ENCODE peak calls at places on chromosomes 12 and 14, in nine cellular contexts. B is NCI-H2081, G is RCC 7860, M is neural crest cell, J is HEK293T, E is activated gamma-delta T cell treated with Interleukin-2 at 50 U/mL for 16 hours, D is HTR-8/SVneo, P is H7, Y is T-helper 9 cell. L is an unnamed sample.
A peak's percentile ranks its signal among the peaks of the same experiment; 100 is the strongest.

GRCh38 chr12:3142386-3142785 is 65.2 kb downstream of the TSPAN9 start:
- DNase-seq in B (no peak), G (no peak), M (no peak), J (no peak), E (no peak), D (no peak), P (no peak), Y (no peak), L (no peak)

GRCh38 chr12:63862187-63863107 is 17.9 kb downstream of the SRGAP1 start:
- DNase-seq in B (no peak), G (peak; percentile 89), M (no peak), J (no peak), E (no peak), D (peak; percentile 41), P (no peak), Y (no peak), L (no peak)

GRCh38 chr14:68211886-68212285 is 392.3 kb downstream of the RAD51B start:
- DNase-seq in B (no peak), G (no peak), M (no peak), J (no peak), E (no peak), D (no peak), P (no peak), Y (no peak), L (no peak)

GRCh38 chr12:109763201-109763841 is 49.7 kb downstream of the FAM222A start:
- DNase-seq in B (no peak), G (peak; percentile 54), M (no peak), J (no peak), E (no peak), D (no peak), P (no peak), Y (no peak), L (no peak)

GRCh38 chr12:52022841-52023181 is 16.1 kb downstream of the TAMALIN start:
- DNase-seq in B (no peak), G (no peak), M (no peak), J (no peak), E (no peak), D (no peak), P (peak; percentile 85), Y (no peak), L (no peak)

GRCh38 chr14:61898568-61898967 is 136.3 kb downstream of the SNAPC1 start:
- DNase-seq in B (no peak), G (no peak), M (no peak), J (no peak), E (no peak), D (no peak), P (no peak), Y (no peak), L (no peak)

GRCh38 chr12:87274594-87275245 is 754.5 kb downstream of the C12orf50 start:
- DNase-seq in B (peak; percentile 6), G (no peak), M (no peak), J (peak; percentile 32), E (no peak), D (no peak), P (peak; percentile 5), Y (no peak), L (no peak)

GRCh38 chr14:81164167-81164774 is 56.5 kb downstream of the GTF2A1 start:
- DNase-seq in B (peak; percentile 65), G (peak; percentile 88), M (peak; percentile 38), J (peak; percentile 68), E (peak; percentile 14), D (peak; percentile 63), P (peak; percentile 64), Y (peak; percentile 3), L (peak; percentile 49)

GRCh38 chr14:99730876-99731351 is 46.8 kb downstream of the CYP46A1 start:
- DNase-seq in B (no peak), G (no peak), M (no peak), J (no peak), E (no peak), D (no peak), P (no peak), Y (no peak), L (no peak)

GRCh38 chr14:99753225-99754140 is 39.7 kb upstream of the EML1 start:
- DNase-seq in B (no peak), G (no peak), M (no peak), J (no peak), E (no peak), D (no peak), P (peak; percentile 87), Y (no peak), L (no peak)

GRCh38 chr12:76666272-76666845 is 97.6 kb upstream of the ZDHHC17 start:
- DNase-seq in B (peak; percentile 69), G (no peak), M (no peak), J (no peak), E (no peak), D (no peak), P (no peak), Y (no peak), L (peak; percentile 35)

GRCh38 chr14:92105845-92106094 is 612 bp downstream of the ATXN3 start:
- DNase-seq in B (peak; percentile 39), G (no peak), M (peak; percentile 9), J (no peak), E (no peak), D (no peak), P (no peak), Y (peak; percentile 6), L (no peak)

GRCh38 chr12:69583203-69583602 is 2.1 kb upstream of the CCT2 start:
- DNase-seq in B (no peak), G (no peak), M (no peak), J (peak; percentile 25), E (no peak), D (no peak), P (peak; percentile 64), Y (no peak), L (no peak)

GRCh38 chr12:92987362-92987761 is 58.3 kb upstream of the EEA1 start:
- DNase-seq in B (peak; percentile 72), G (peak; percentile 38), M (peak; percentile 6), J (peak; percentile 46), E (peak; percentile 5), D (peak; percentile 37), P (peak; percentile 29), Y (no peak), L (peak; percentile 30)

GRCh38 chr12:13942826-13943225 is 38.6 kb downstream of the GRIN2B start:
- DNase-seq in B (no peak), G (no peak), M (no peak), J (no peak), E (no peak), D (no peak), P (no peak), Y (no peak), L (no peak)

GRCh38 chr14:92154283-92154942 is 32.6 kb downstream of the CPSF2 start:
- DNase-seq in B (peak; percentile 52), G (no peak), M (no peak), J (no peak), E (no peak), D (no peak), P (no peak), Y (no peak), L (no peak)

GRCh38 chr14:50773632-50774541 is 57.1 kb downstream of the NIN start:
- DNase-seq in B (peak; percentile 60), G (no peak), M (peak; percentile 48), J (peak; percentile 71), E (no peak), D (peak; percentile 64), P (peak; percentile 87), Y (peak; percentile 7), L (peak; percentile 37)

GRCh38 chr12:230925-231671 is 17.1 kb upstream of the SLC6A12 start:
- DNase-seq in B (peak; percentile 35), G (no peak), M (no peak), J (no peak), E (no peak), D (no peak), P (peak; percentile 60), Y (no peak), L (peak; percentile 59)

GRCh38 chr12:76697849-76698248 is 66.1 kb upstream of the ZDHHC17 start:
- DNase-seq in B (no peak), G (no peak), M (no peak), J (no peak), E (no peak), D (no peak), P (no peak), Y (no peak), L (no peak)

GRCh38 chr12:64098709-64099354 is 123.3 kb downstream of the KICS2 start:
- DNase-seq in B (peak; percentile 90), G (peak; percentile 10), M (no peak), J (no peak), E (no peak), D (no peak), P (no peak), Y (no peak), L (no peak)

GRCh38 chr14:94174622-94175402 is 690 bp downstream of the PPP4R4 start:
- DNase-seq in B (no peak), G (no peak), M (peak; percentile 19), J (peak; percentile 19), E (peak; percentile 17), D (no peak), P (peak; percentile 71), Y (no peak), L (no peak)

GRCh38 chr12:7645395-7646177 is 20.1 kb downstream of the APOBEC1 start:
- DNase-seq in B (no peak), G (peak; percentile 25), M (no peak), J (peak; percentile 26), E (peak; percentile 41), D (peak; percentile 65), P (peak; percentile 64), Y (peak; percentile 12), L (no peak)

GRCh38 chr12:51188359-51189051 is 15.6 kb upstream of the TFCP2 start:
- DNase-seq in B (no peak), G (no peak), M (no peak), J (no peak), E (no peak), D (no peak), P (peak; percentile 28), Y (no peak), L (peak; percentile 26)

GRCh38 chr12:47121146-47121545 is 41.4 kb upstream of the AMIGO2 start:
- DNase-seq in B (no peak), G (no peak), M (no peak), J (no peak), E (no peak), D (no peak), P (no peak), Y (no peak), L (no peak)

GRCh38 chr14:66568220-66568619 is 60.3 kb downstream of the GPHN start:
- DNase-seq in B (no peak), G (no peak), M (no peak), J (no peak), E (no peak), D (no peak), P (no peak), Y (no peak), L (no peak)

GRCh38 chr12:109459247-109459646 is 17.9 kb downstream of the KCTD10 start:
- DNase-seq in B (no peak), G (no peak), M (no peak), J (no peak), E (no peak), D (no peak), P (peak; percentile 36), Y (no peak), L (no peak)

GRCh38 chr12:88325076-88325827 is 183.1 kb downstream of the TMTC3 start:
- DNase-seq in B (no peak), G (peak; percentile 91), M (no peak), J (no peak), E (no peak), D (peak; percentile 23), P (no peak), Y (no peak), L (no peak)

GRCh38 chr12:54998958-54999510 is 14.5 kb upstream of the TESPA1 start:
- DNase-seq in B (peak; percentile 6), G (no peak), M (no peak), J (no peak), E (no peak), D (no peak), P (no peak), Y (no peak), L (no peak)

GRCh38 chr14:66359500-66359899 is 126.7 kb upstream of the CCDC196 start:
- DNase-seq in B (peak; percentile 50), G (peak; percentile 11), M (peak; percentile 32), J (peak; percentile 49), E (peak; percentile 5), D (peak; percentile 78), P (peak; percentile 26), Y (peak; percentile 5), L (peak; percentile 86)

GRCh38 chr12:42039146-42039545 is 105.5 kb downstream of the GXYLT1 start:
- DNase-seq in B (no peak), G (no peak), M (no peak), J (no peak), E (no peak), D (no peak), P (peak; percentile 13), Y (no peak), L (no peak)

GRCh38 chr12:107379852-107380567 is 286.7 kb upstream of the CRY1 start:
- DNase-seq in B (peak; percentile 72), G (peak; percentile 15), M (no peak), J (peak; percentile 54), E (no peak), D (no peak), P (no peak), Y (no peak), L (peak; percentile 10)

L was measured in NCI-H2107.